ENCODE peak calls at places on chromosomes 7 and 10, in six cellular contexts. U is H1, J is adrenal gland, K is PC-9, F is heart right ventricle, Z is heart left ventricle. P is an unnamed sample. For H3K4me1, the result is how much of the 10 kb centered on the place peaks cover.

GRCh38 chr10:90125966-90126600 is 424.7 kb downstream of the KIF20B start:
- DNase-seq in U (no peak), J (no peak), K (no peak), F (no peak), Z (no peak), P (no peak)

GRCh38 chr7:135414208-135414607 is 95.7 kb downstream of the CNOT4 start:
- DNase-seq in U (no peak), J (no peak), K (no peak), F (no peak), Z (no peak), P (no peak)

GRCh38 chr10:81828251-81828650 is 46.7 kb upstream of the NRG3 start:
- DNase-seq in U (no peak), J (no peak), K (no peak), F (no peak), Z (no peak), P (no peak)

GRCh38 chr7:25727876-25728275 is 424.1 kb upstream of the NFE2L3 start:
- DNase-seq in U (no peak), J (no peak), K (no peak), F (no peak), Z (no peak), P (no peak)

GRCh38 chr10:18279202-18279601 is 139.0 kb downstream of the CACNB2 start:
- DNase-seq in U (no peak), J (no peak), K (no peak), F (no peak), Z (no peak), P (no peak)

GRCh38 chr7:29322023-29322712 is 127.6 kb downstream of the CHN2 start:
- DNase-seq in U (no peak), J (no peak), K (no peak), F (no peak), Z (no peak), P (no peak)

GRCh38 chr10:128210215-128211063 is 84.2 kb upstream of the MKI67 start:
- DNase-seq in U (peak), J (peak), K (peak), F (peak), Z (peak), P (no peak)

GRCh38 chr7:130415019-130415418 is 25.8 kb downstream of the CEP41 start:
- DNase-seq in U (no peak), J (no peak), K (no peak), F (no peak), Z (no peak), P (no peak)

GRCh38 chr10:30422981-30423654 is 10.9 kb upstream of the MAP3K8 start:
- DNase-seq in U (no peak), J (peak), K (peak), F (peak), Z (no peak), P (no peak)

GRCh38 chr7:76294344-76295024 is 8.0 kb upstream of the HSPB1 start:
- DNase-seq in U (peak), J (peak), K (peak), F (peak), Z (peak), P (peak)
- H3K4me1 ChIP-seq in U (under half), J (under half), K (half or more), F (under half), Z (under half), P (under half)

GRCh38 chr10:123864923-123865322 is 26.7 kb downstream of the CPXM2 start:
- DNase-seq in U (peak), J (peak), K (no peak), F (no peak), Z (no peak), P (peak)

GRCh38 chr10:123865880-123866279 is 25.7 kb downstream of the CPXM2 start:
- DNase-seq in U (peak), J (peak), K (no peak), F (no peak), Z (no peak), P (no peak)

GRCh38 chr10:123863189-123863580 is 28.4 kb downstream of the CPXM2 start:
- DNase-seq in U (peak), J (peak), K (no peak), F (no peak), Z (no peak), P (no peak)

GRCh38 chr10:123863721-123864432 is 27.7 kb downstream of the CPXM2 start:
- DNase-seq in U (no peak), J (peak), K (no peak), F (no peak), Z (no peak), P (no peak)

GRCh38 chr10:123865350-123865749 is 26.3 kb downstream of the CPXM2 start:
- DNase-seq in U (peak), J (peak), K (no peak), F (no peak), Z (no peak), P (no peak)
- H3K27ac ChIP-seq in U (no peak), J (no peak), K (no peak), F (no peak), Z (no peak), P (peak)

GRCh38 chr7:123581162-123581459 is 20.5 kb upstream of the ASB15 start:
- DNase-seq in U (no peak), J (no peak), K (no peak), F (no peak), Z (no peak), P (no peak)
- TF ChIP-seq CTCF in U (no peak), J (no peak), K (peak), F (no peak), Z (no peak), P (no peak)

DNA sequence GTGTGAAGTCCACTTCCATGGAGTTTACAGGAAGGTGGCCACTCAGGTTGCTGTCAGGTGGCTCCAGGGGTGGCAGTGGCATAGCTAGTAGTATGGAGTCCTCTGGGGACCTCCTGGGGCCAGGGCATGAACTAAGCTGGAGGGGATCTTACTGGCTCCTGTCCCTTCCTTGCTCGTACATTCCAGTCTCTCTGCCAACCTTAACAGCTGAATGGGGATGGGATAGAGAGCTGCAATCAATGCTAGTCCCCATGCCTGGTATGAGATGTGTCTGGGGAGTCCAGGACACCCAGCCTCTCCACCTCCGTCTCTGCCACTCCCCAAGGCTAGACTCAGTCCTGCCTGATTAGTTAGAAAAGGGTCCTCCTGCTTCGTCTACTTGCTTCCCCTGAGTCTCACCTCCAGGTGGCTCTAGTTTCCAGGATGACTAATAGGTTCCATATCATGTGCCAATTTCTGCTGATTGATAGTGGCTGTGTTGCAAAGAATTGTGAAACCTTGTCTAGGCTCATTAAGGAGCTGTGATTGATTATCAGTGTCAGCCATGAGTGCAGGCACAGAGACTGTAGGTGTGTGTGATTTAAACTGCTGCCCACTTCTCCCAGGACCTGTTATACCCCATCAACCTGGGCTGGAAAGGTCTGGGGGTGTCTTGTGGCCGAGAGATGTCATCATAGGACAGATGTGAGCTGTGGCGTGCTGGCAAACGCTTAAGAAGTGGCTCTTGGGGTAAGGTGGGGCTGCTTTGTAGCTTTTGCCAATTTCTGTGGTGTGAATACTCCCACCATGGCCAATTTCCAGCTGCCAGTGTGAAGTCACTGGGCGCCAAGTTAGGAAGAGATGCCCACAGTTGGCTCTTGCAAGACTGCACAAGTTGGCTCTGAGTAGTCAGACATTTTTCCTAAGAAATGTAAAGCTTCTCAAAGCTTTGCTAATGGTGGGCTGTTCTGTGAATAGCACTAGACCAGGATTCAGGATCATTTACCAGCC is 59.8 kb downstream of the COL13A1 start:
- DNase-seq in U (no peak), J (no peak), K (peak), F (no peak), Z (no peak), P (no peak)
- H3K4me1 ChIP-seq in U (under half), J (under half), K (half or more), F (under half), Z (under half), P (under half)

GRCh38 chr7:33388332-33388731 is 259.0 kb downstream of the BBS9 start:
- DNase-seq in U (no peak), J (no peak), K (no peak), F (no peak), Z (no peak), P (no peak)
- H3K27ac ChIP-seq in U (no peak), J (no peak), K (no peak), F (no peak), Z (no peak), P (no peak)

GRCh38 chr10:71981024-71981867 is 17.1 kb downstream of the CHST3 start:
- DNase-seq in U (no peak), J (peak), K (no peak), F (no peak), Z (no peak), P (no peak)
- TF ChIP-seq CTCF in U (no peak), J (no peak), K (no peak), F (no peak), Z (no peak), P (no peak)

DNA sequence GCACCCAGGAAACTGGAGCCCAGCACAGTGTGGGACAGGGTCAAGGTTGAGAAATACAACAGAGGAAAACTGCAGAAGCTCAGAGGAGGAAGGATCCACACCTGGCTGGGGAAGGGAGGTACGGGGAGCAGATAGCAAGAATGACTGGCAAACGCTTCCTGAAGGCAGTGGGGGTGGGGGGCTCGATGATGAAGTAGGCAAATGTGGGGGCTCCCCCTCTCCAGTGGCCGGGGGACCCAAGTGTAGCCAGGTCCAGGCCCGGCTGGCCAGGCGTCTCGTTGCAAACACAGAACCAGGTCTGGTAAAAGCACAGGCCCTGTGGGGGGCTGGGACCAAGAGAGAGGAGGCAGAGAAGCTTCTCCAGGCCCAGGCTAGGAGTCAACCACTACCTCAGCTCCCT is 7.7 kb downstream of the CHST15 start:
- DNase-seq in U (no peak), J (no peak), K (no peak), F (no peak), Z (no peak), P (no peak)
- H3K4me1 ChIP-seq in U (under half), J (under half), K (under half), F (under half), Z (under half), P (under half)

P was measured in thoracic aorta.